ENCODE peak calls at places on chromosomes 4 and X, in six cellular contexts. P, M, F, H, U and W are unnamed samples.

GRCh38 chrX:112819813-112820212 is 20.8 kb downstream of the AMOT start:
- DNase-seq in P (no peak), M (no peak), U (no peak), F (no peak), H (no peak), W (no peak)

GRCh38 chr4:60344908-60345307 is 855.2 kb upstream of the ADGRL3 start:
- DNase-seq in M (no peak), P (no peak), F (no peak), U (no peak), H (no peak), W (no peak)

GRCh38 chr4:47213971-47214370 is 182.6 kb downstream of the GABRB1 start:
- DNase-seq in F (no peak), P (no peak), M (peak), H (no peak), U (no peak), W (peak)

GRCh38 chrX:134836497-134836968 is 154.3 kb upstream of the SMIM10 start:
- DNase-seq in F (no peak), P (no peak), U (no peak), H (no peak), M (peak), W (peak)

GRCh38 chrX:101219840-101220191 is 230 bp downstream of the DRP2 start:
- DNase-seq in M (no peak), U (no peak), H (no peak), F (no peak), P (no peak), W (peak)

GRCh38 chr4:95531141-95531540 is 17.6 kb downstream of the UNC5C start:
- DNase-seq in M (no peak), U (no peak), P (no peak), F (no peak), H (no peak), W (no peak)

GRCh38 chr4:109078724-109079123 is 223.7 kb downstream of the COL25A1 start:
- DNase-seq in M (peak), H (no peak), P (no peak), F (no peak), U (no peak), W (peak)

GRCh38 chrX:103678199-103678993 is 8.1 kb downstream of the MORF4L2 start:
- DNase-seq in U (no peak), F (no peak), H (no peak), P (no peak), M (peak), W (peak)

GRCh38 chrX:85243155-85243554 is 424 bp downstream of the SATL1 start:
- DNase-seq in P (no peak), H (no peak), F (no peak), M (no peak), U (no peak), W (no peak)

GRCh38 chr4:24228692-24229091 is 338.8 kb upstream of the PPARGC1A start:
- DNase-seq in U (no peak), F (no peak), H (no peak), P (no peak), M (no peak), W (no peak)

GRCh38 chrX:126770179-126770578 is 49.4 kb upstream of the PRR32 start:
- DNase-seq in F (no peak), U (no peak), P (peak), H (no peak), M (peak), W (no peak)
- TF ChIP-seq CTCF in F (peak), U (peak), P (no peak), H (no peak), M (peak), W (peak)

GRCh38 chrX:2698604-2699003 is 7.5 kb downstream of the CD99 start:
- DNase-seq in M (no peak), H (no peak), F (no peak), P (no peak), U (no peak), W (no peak)

GRCh38 chrX:2696698-2697215 is 5.7 kb downstream of the CD99 start:
- DNase-seq in U (no peak), F (no peak), M (peak), H (no peak), P (no peak), W (peak)

GRCh38 chrX:2694868-2695267 is 3.8 kb downstream of the CD99 start:
- DNase-seq in P (no peak), U (no peak), H (no peak), M (peak), F (no peak), W (no peak)

GRCh38 chrX:2697741-2698294 is 6.7 kb downstream of the CD99 start:
- DNase-seq in M (peak), H (no peak), P (no peak), U (no peak), F (no peak), W (peak)

GRCh38 chrX:2697306-2697705 is 6.2 kb downstream of the CD99 start:
- DNase-seq in F (no peak), H (no peak), P (no peak), M (no peak), U (no peak), W (no peak)
- H3K4me3 ChIP-seq in F (peak), H (no peak), P (no peak), M (no peak), U (no peak), W (no peak)

DNA sequence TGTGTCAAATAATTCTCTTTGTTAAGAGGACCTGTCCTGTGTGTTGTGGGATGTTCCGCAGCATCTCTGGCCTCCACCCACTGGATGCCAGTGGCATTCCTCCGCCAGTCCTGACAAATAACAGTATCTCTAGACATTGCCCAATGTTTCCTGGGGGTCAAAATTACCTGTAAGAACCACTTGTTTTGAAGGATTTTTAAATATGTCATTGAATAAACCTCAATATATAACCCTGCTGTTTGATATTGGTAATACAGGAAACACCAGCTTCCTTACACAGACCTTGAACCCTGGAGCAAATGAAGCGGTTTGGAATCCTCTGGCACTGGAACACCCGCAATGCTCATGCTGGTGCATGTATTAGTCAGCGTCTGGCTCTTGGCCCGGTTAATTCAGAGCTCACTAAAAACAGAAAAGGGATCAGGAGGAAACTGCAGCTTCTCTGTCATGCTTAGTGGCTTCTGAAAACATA is 101.3 kb downstream of the TBL1X start:
- DNase-seq in P (peak), F (peak), M (peak), H (peak), U (no peak), W (peak)
- TF ChIP-seq CTCF in P (no peak), F (no peak), M (no peak), H (no peak), U (no peak), W (no peak)

DNA sequence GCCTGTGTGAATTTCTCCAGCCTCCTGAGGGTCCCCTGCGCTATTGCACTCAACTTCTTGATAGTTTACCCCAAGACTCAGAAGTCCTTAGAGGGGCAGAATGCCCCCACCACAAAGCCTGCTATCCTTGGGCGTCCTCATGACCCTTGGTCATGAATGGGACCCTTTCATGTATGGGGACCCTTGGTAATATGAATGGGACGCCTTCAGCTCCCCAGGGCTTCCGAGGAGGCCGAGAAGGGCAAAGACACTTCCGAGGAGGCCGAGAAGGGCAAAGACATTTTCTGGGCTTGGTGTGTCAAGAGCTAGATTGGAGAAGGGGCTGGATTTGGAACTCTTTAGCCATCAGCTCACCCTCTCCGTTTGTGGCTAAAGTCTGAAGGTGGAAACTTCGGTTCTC is 8.6 kb downstream of the SHOX start:
- DNase-seq in U (peak), P (no peak), H (no peak), F (no peak), M (no peak), W (no peak)
- H3K4me3 ChIP-seq in U (no peak), P (no peak), H (no peak), F (no peak), M (no peak), W (no peak)

GRCh38 chr4:146640021-146640425 is 1.3 kb downstream of the POU4F2 start:
- DNase-seq in F (no peak), H (no peak), U (peak), P (no peak), M (no peak), W (no peak)

GRCh38 chr4:146639414-146639814 is 721 bp downstream of the POU4F2 start:
- DNase-seq in M (no peak), F (no peak), U (no peak), H (no peak), P (no peak), W (no peak)

GRCh38 chr4:146641762-146642161 is 3.1 kb downstream of the POU4F2 start:
- DNase-seq in U (no peak), H (no peak), M (no peak), F (no peak), P (no peak), W (no peak)

GRCh38 chr4:146638801-146639351 is at the start of gene POU4F2:
- DNase-seq in M (peak), F (no peak), H (no peak), U (peak), P (no peak), W (peak)

GRCh38 chr4:146640459-146641061 is 1.9 kb downstream of the POU4F2 start:
- DNase-seq in U (no peak), F (no peak), H (no peak), M (no peak), P (no peak), W (no peak)
- TF ChIP-seq CTCF in U (no peak), F (no peak), H (no peak), M (no peak), P (no peak), W (no peak)

GRCh38 chr4:101418055-101418454 is 70.7 kb upstream of the PPP3CA start:
- DNase-seq in P (no peak), M (peak), U (no peak), H (no peak), F (no peak), W (no peak)
- H3K4me3 ChIP-seq in P (no peak), M (no peak), U (no peak), H (no peak), F (no peak), W (no peak)

GRCh38 chr4:94325835-94326234 is 16.8 kb downstream of the HPGDS start:
- DNase-seq in H (no peak), P (no peak), M (no peak), F (no peak), U (no peak), W (no peak)
- TF ChIP-seq CTCF in H (no peak), P (no peak), M (no peak), F (no peak), U (no peak), W (no peak)

GRCh38 chr4:89306486-89307184 is 965 bp downstream of the GPRIN3 start:
- DNase-seq in P (no peak), H (no peak), F (no peak), M (no peak), U (no peak), W (no peak)
- H3K4me3 ChIP-seq in P (peak), H (peak), F (peak), M (no peak), U (peak), W (no peak)